ENCODE peak calls at places on chromosomes 7 and 10, in four cellular contexts. One of them, this sample, is unnamed.

GRCh38 chr10:96833220-96834001 is 1.3 kb downstream of the LCOR start:
- ATAC-seq in pancreas: peak; percentile 8
- ATAC-seq in A549: peak; percentile 62
- ATAC-seq in sciatic nerve: peak; percentile 4
- ATAC-seq in this sample: no peak

GRCh38 chr10:5071411-5072198 is 22.6 kb upstream of the AKR1C3 start:
- ATAC-seq in pancreas: peak; percentile 94
- ATAC-seq in A549: peak; percentile 93
- ATAC-seq in sciatic nerve: peak; percentile 98
- ATAC-seq in this sample: no peak

GRCh38 chr10:47031251-47031952 is 120.2 kb downstream of the PTPN20 start:
- ATAC-seq in pancreas: no peak
- ATAC-seq in A549: peak; percentile 60
- ATAC-seq in sciatic nerve: peak; percentile 58
- ATAC-seq in this sample: no peak

GRCh38 chr10:52312999-52313349 is 1.1 kb upstream of the DKK1 start:
- ATAC-seq in pancreas: no peak
- ATAC-seq in A549: no peak
- ATAC-seq in sciatic nerve: no peak
- ATAC-seq in this sample: no peak

GRCh38 chr7:139995034-139995915 is 67.5 kb downstream of the PARP12 start:
- ATAC-seq in pancreas: peak; percentile 48
- ATAC-seq in A549: peak; percentile 65
- ATAC-seq in sciatic nerve: peak; percentile 22
- ATAC-seq in this sample: no peak

GRCh38 chr10:1774796-1775195 is 37.5 kb upstream of the ADARB2 start:
- ATAC-seq in pancreas: no peak
- ATAC-seq in A549: no peak
- ATAC-seq in sciatic nerve: no peak
- ATAC-seq in this sample: no peak

GRCh38 chr7:142018154-142018553 is 22.5 kb downstream of the MGAM start:
- ATAC-seq in pancreas: no peak
- ATAC-seq in A549: no peak
- ATAC-seq in sciatic nerve: no peak
- ATAC-seq in this sample: no peak

GRCh38 chr7:30093351-30094019 is 41.3 kb upstream of the MTURN start:
- ATAC-seq in pancreas: no peak
- ATAC-seq in A549: peak; percentile 30
- ATAC-seq in sciatic nerve: peak; percentile 94
- ATAC-seq in this sample: no peak

GRCh38 chr10:88095291-88095721 is 231.9 kb downstream of the PTEN start:
- ATAC-seq in pancreas: peak; percentile 39
- ATAC-seq in A549: no peak
- ATAC-seq in sciatic nerve: peak; percentile 69
- ATAC-seq in this sample: no peak

GRCh38 chr7:95001258-95001657 is 93.9 kb downstream of the PPP1R9A start:
- ATAC-seq in pancreas: no peak
- ATAC-seq in A549: no peak
- ATAC-seq in sciatic nerve: no peak
- ATAC-seq in this sample: no peak

GRCh38 chr7:142873871-142874270 is 11.7 kb downstream of the TRPV6 start:
- ATAC-seq in pancreas: no peak
- ATAC-seq in A549: no peak
- ATAC-seq in sciatic nerve: no peak
- ATAC-seq in this sample: no peak

GRCh38 chr10:17665742-17666141 is 21.8 kb downstream of the STAM start:
- ATAC-seq in pancreas: no peak
- ATAC-seq in A549: peak; percentile 55
- ATAC-seq in sciatic nerve: peak; percentile 97
- ATAC-seq in this sample: no peak

GRCh38 chr10:61157182-61157581 is 213.2 kb upstream of the RHOBTB1 start:
- ATAC-seq in pancreas: no peak
- ATAC-seq in A549: no peak
- ATAC-seq in sciatic nerve: peak; percentile 56
- ATAC-seq in this sample: no peak

GRCh38 chr7:28269700-28270361 is 89.2 kb upstream of the JAZF1 start:
- ATAC-seq in pancreas: no peak
- ATAC-seq in A549: no peak
- ATAC-seq in sciatic nerve: no peak
- ATAC-seq in this sample: no peak

GRCh38 chr7:105703207-105703930 is 122.1 kb upstream of the EFCAB10 start:
- ATAC-seq in pancreas: no peak
- ATAC-seq in A549: no peak
- ATAC-seq in sciatic nerve: no peak
- ATAC-seq in this sample: no peak

GRCh38 chr7:96308253-96308949 is 13.5 kb downstream of the SLC25A13 start:
- ATAC-seq in pancreas: no peak
- ATAC-seq in A549: no peak
- ATAC-seq in sciatic nerve: no peak
- ATAC-seq in this sample: no peak

GRCh38 chr10:132591166-132591971 is 53.8 kb downstream of the INPP5A start:
- ATAC-seq in pancreas: peak; percentile 88
- ATAC-seq in A549: peak; percentile 92
- ATAC-seq in sciatic nerve: no peak
- ATAC-seq in this sample: no peak

GRCh38 chr7:41470081-41470480 is 232.8 kb downstream of the INHBA start:
- ATAC-seq in pancreas: no peak
- ATAC-seq in A549: no peak
- ATAC-seq in sciatic nerve: no peak
- ATAC-seq in this sample: no peak

GRCh38 chr10:3766046-3766761 is 18.8 kb downstream of the KLF6 start:
- ATAC-seq in pancreas: no peak
- ATAC-seq in A549: peak; percentile 8
- ATAC-seq in sciatic nerve: no peak
- ATAC-seq in this sample: no peak

GRCh38 chr10:127118024-127118423 is 78.4 kb downstream of the INSYN2A start:
- ATAC-seq in pancreas: no peak
- ATAC-seq in A549: no peak
- ATAC-seq in sciatic nerve: no peak
- ATAC-seq in this sample: no peak

GRCh38 chr7:26995664-26996063 is 100.1 kb downstream of the HOXA1 start:
- ATAC-seq in pancreas: no peak
- ATAC-seq in A549: no peak
- ATAC-seq in sciatic nerve: no peak
- ATAC-seq in this sample: no peak

GRCh38 chr10:89392974-89393373 is 551 bp downstream of the IFIT1 start:
- ATAC-seq in pancreas: peak; percentile 35
- ATAC-seq in A549: peak; percentile 52
- ATAC-seq in sciatic nerve: peak; percentile 83
- ATAC-seq in this sample: peak; percentile 49

GRCh38 chr10:89236221-89236620 is 15.4 kb downstream of the LIPA start:
- ATAC-seq in pancreas: no peak
- ATAC-seq in A549: no peak
- ATAC-seq in sciatic nerve: no peak
- ATAC-seq in this sample: no peak

GRCh38 chr10:83657487-83657886 is 481.8 kb upstream of the GHITM start:
- ATAC-seq in pancreas: no peak
- ATAC-seq in A549: no peak
- ATAC-seq in sciatic nerve: no peak
- ATAC-seq in this sample: no peak

GRCh38 chr7:100902638-100903037 is 7.0 kb upstream of the ACHE start:
- ATAC-seq in pancreas: no peak
- ATAC-seq in A549: no peak
- ATAC-seq in sciatic nerve: no peak
- ATAC-seq in this sample: no peak

GRCh38 chr10:52031771-52032170 is 282.3 kb upstream of the DKK1 start:
- ATAC-seq in pancreas: no peak
- ATAC-seq in A549: no peak
- ATAC-seq in sciatic nerve: no peak
- ATAC-seq in this sample: no peak

GRCh38 chr10:58565256-58565655 is 52.6 kb downstream of the BICC1 start:
- ATAC-seq in pancreas: no peak
- ATAC-seq in A549: no peak
- ATAC-seq in sciatic nerve: peak; percentile 30
- ATAC-seq in this sample: no peak

GRCh38 chr7:42227931-42228591 is 8.9 kb downstream of the GLI3 start:
- ATAC-seq in pancreas: peak; percentile 46
- ATAC-seq in A549: no peak
- ATAC-seq in sciatic nerve: peak; percentile 58
- ATAC-seq in this sample: peak; percentile 63

GRCh38 chr10:116270691-116271592 is 2.1 kb downstream of the GFRA1 start:
- ATAC-seq in pancreas: no peak
- ATAC-seq in A549: peak; percentile 29
- ATAC-seq in sciatic nerve: peak; percentile 74
- ATAC-seq in this sample: no peak

GRCh38 chr10:132628966-132629900 is 91.6 kb downstream of the INPP5A start:
- ATAC-seq in pancreas: no peak
- ATAC-seq in A549: no peak
- ATAC-seq in sciatic nerve: no peak
- ATAC-seq in this sample: no peak

GRCh38 chr7:66297579-66297978 is 92.4 kb downstream of the TPST1 start:
- ATAC-seq in pancreas: no peak
- ATAC-seq in A549: no peak
- ATAC-seq in sciatic nerve: no peak
- ATAC-seq in this sample: no peak

GRCh38 chr10:106467506-106467905 is 697.0 kb downstream of the SORCS1 start:
- ATAC-seq in pancreas: no peak
- ATAC-seq in A549: no peak
- ATAC-seq in sciatic nerve: no peak
- ATAC-seq in this sample: no peak

GRCh38 chr10:102868976-102869289 is 337 bp upstream of the AS3MT start:
- ATAC-seq in pancreas: no peak
- ATAC-seq in A549: peak; percentile 7
- ATAC-seq in sciatic nerve: no peak
- ATAC-seq in this sample: no peak

GRCh38 chr10:49365675-49366415 is 30.0 kb downstream of the DRGX start:
- ATAC-seq in pancreas: no peak
- ATAC-seq in A549: no peak
- ATAC-seq in sciatic nerve: no peak
- ATAC-seq in this sample: no peak

GRCh38 chr7:42103020-42103419 is 134.0 kb downstream of the GLI3 start:
- ATAC-seq in pancreas: no peak
- ATAC-seq in A549: no peak
- ATAC-seq in sciatic nerve: no peak
- ATAC-seq in this sample: no peak